ENCODE peak calls at places on chromosomes 12 and 14, in nine cellular contexts. M is Calu3; F is mammary epithelial cell; N is stomach; S is pancreas; R is cardiac muscle cell; G is CD8-positive, alpha-beta T cell; W is suprapubic skin; J is heart right ventricle. K is an unnamed sample.

GRCh38 chr12:2739832-2740641 is 54.7 kb upstream of the FKBP4 start:
- DNase-seq in M (peak; percentile 43), F (no peak), N (peak; percentile 35), S (no peak), R (peak; percentile 45), G (no peak), W (no peak), J (no peak), K (no peak)

GRCh38 chr12:114693532-114693931 is 9.6 kb upstream of the TBX3 start:
- DNase-seq in M (no peak), F (no peak), N (no peak), S (no peak), R (no peak), G (no peak), W (no peak), J (no peak), K (no peak)

GRCh38 chr12:123131291-123131831 is 19.5 kb downstream of the PITPNM2 start:
- DNase-seq in M (no peak), F (peak; percentile 88), N (no peak), S (no peak), R (no peak), G (no peak), W (no peak), J (no peak), K (no peak)

GRCh38 chr12:3594966-3595365 is 104.0 kb downstream of the PRMT8 start:
- DNase-seq in M (no peak), F (no peak), N (no peak), S (peak; percentile 27), R (no peak), G (no peak), W (no peak), J (no peak), K (no peak)

GRCh38 chr12:13835657-13836056 is 145.7 kb downstream of the GRIN2B start:
- DNase-seq in M (no peak), F (no peak), N (no peak), S (no peak), R (no peak), G (no peak), W (no peak), J (no peak), K (no peak)

GRCh38 chr14:59190372-59190771 is 1.9 kb downstream of the DAAM1 start:
- DNase-seq in M (peak; percentile 7), F (no peak), N (no peak), S (no peak), R (peak; percentile 57), G (no peak), W (no peak), J (peak; percentile 29), K (no peak)

GRCh38 chr14:91227183-91227628 is 17.3 kb downstream of the GPR68 start:
- DNase-seq in M (no peak), F (no peak), N (no peak), S (no peak), R (no peak), G (no peak), W (no peak), J (no peak), K (no peak)

GRCh38 chr12:125032466-125033152 is 32.6 kb upstream of the AACS start:
- DNase-seq in M (no peak), F (no peak), N (no peak), S (no peak), R (no peak), G (no peak), W (no peak), J (no peak), K (no peak)

GRCh38 chr14:77139540-77140342 is 1.9 kb downstream of the ZDHHC22 start:
- DNase-seq in M (peak; percentile 72), F (no peak), N (no peak), S (peak; percentile 78), R (peak; percentile 73), G (no peak), W (no peak), J (no peak), K (peak; percentile 2)

GRCh38 chr12:12399161-12399560 is 42.3 kb downstream of the BORCS5 start:
- DNase-seq in M (no peak), F (no peak), N (no peak), S (no peak), R (no peak), G (no peak), W (no peak), J (no peak), K (no peak)

GRCh38 chr12:12396727-12397126 is 39.8 kb downstream of the BORCS5 start:
- DNase-seq in M (no peak), F (no peak), N (no peak), S (no peak), R (no peak), G (no peak), W (no peak), J (no peak), K (no peak)

GRCh38 chr12:12399906-12400305 is 43.0 kb downstream of the BORCS5 start:
- DNase-seq in M (no peak), F (no peak), N (no peak), S (no peak), R (no peak), G (no peak), W (no peak), J (no peak), K (no peak)

GRCh38 chr12:12397184-12397583 is 40.3 kb downstream of the BORCS5 start:
- DNase-seq in M (no peak), F (no peak), N (no peak), S (no peak), R (no peak), G (no peak), W (no peak), J (no peak), K (no peak)

DNA sequence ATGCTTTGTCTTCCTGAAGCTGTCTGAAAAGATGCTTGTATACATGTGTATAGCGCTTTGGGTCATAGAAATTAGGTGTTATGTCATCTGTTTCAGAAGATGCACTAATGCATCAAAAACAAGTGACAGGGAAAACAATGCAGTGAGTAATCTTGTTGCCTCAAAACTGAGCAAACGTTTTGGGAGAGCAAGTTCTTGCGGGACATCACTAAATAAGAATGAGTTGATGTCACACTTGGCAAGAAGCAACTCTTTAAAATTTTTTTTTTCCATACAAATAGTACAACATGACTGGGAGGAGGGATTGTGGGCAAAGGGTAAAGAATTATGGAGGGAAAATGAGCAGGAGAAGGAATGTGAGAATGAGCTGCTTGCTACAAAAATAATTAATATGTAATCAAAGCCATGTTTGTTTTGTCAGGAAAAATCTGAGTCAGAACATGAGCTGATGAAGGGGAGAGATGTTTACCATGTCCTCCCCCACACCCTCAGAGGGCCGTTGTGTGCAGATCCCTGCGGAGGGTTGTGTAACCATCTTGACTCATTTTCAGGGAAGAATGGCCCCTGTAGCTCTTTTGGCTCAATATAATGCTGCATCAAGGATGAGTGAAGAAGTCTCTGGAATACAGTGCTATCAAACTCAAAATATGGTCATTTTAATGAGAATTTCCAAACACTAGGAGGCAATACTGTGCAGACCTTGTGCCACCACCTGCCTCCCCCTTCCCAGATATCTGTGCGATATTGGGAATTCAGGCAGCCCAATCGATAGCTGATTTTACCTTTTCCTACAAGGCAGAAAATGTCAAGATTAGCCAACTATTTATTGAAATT is 41.4 kb downstream of the BORCS5 start:
- DNase-seq in M (peak; percentile 77), F (peak; percentile 90), N (no peak), S (no peak), R (no peak), G (no peak), W (no peak), J (peak; percentile 48), K (no peak)
- TF ChIP-seq CTCF in M (no peak), F (no peak), N (peak; percentile 9), S (no peak), R (no peak), G (no peak), W (no peak), J (no peak), K (no peak)

GRCh38 chr12:116431677-116432300 is 127.4 kb upstream of the MAP1LC3B2 start:
- DNase-seq in M (no peak), F (no peak), N (no peak), S (no peak), R (no peak), G (no peak), W (no peak), J (no peak), K (no peak)
- TF ChIP-seq CTCF in M (no peak), F (no peak), N (no peak), S (no peak), R (no peak), G (no peak), W (no peak), J (no peak), K (no peak)

GRCh38 chr12:49626169-49626835 is 2.9 kb downstream of the PRPF40B start:
- DNase-seq in M (no peak), F (peak; percentile 53), N (no peak), S (no peak), R (no peak), G (no peak), W (no peak), J (no peak), K (no peak)
- TF ChIP-seq CTCF in M (no peak), F (no peak), N (no peak), S (no peak), R (peak; percentile 24), G (peak; percentile 28), W (no peak), J (no peak), K (no peak)

GRCh38 chr12:84506317-84506716 is 406.3 kb downstream of the SLC6A15 start:
- DNase-seq in M (no peak), F (no peak), N (no peak), S (no peak), R (no peak), G (no peak), W (no peak), J (no peak), K (no peak)

GRCh38 chr12:84507914-84508313 is 404.7 kb downstream of the SLC6A15 start:
- DNase-seq in M (no peak), F (no peak), N (no peak), S (no peak), R (no peak), G (no peak), W (no peak), J (peak; percentile 20), K (no peak)

GRCh38 chr12:84502180-84502857 is 410.3 kb downstream of the SLC6A15 start:
- DNase-seq in M (no peak), F (peak; percentile 69), N (no peak), S (no peak), R (no peak), G (no peak), W (no peak), J (no peak), K (no peak)

GRCh38 chr12:84508325-84508861 is 404.2 kb downstream of the SLC6A15 start:
- DNase-seq in M (peak; percentile 24), F (peak; percentile 88), N (no peak), S (no peak), R (no peak), G (no peak), W (no peak), J (peak; percentile 11), K (no peak)

DNA sequence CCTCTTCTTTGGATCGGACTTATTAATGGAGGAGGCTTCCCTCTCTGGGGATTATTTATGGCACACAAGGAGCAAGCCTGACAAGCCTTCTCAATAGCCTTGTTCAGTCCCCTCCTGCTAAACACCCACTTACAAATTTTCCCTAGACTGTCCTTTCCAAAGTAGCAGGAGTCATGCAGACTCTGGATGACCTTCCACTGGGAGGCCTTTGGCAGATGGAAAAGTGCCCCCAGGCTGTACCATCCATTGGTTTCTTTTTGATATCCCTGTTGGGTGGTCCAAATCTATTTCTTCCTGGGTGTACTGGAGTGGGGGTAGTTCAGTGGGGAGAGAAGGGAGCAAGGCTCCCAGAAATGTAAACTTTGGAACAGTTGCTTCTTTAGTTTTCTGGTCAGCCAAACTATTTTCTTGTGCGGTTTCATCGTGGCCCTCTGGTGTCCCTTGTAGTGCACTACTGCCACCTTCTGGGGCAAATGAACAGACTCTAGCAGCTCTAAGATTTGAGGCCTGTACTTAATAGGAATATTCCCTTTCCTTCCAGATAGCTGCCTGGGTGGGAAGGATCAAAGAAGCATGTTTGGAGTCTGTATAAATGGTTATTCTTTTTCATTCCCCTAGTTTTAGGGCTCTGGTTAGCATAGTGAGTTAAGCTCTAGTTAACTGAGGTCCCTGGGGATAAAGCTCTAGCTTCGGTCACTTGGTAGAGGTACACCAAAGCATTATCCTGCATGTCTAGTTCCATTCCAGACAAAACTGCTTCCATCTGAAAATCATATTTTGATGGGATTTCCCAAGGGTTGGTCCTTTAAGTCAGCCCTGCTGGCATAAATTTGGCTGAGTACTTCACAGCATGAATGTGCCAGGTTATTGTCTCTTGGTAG is 409.5 kb downstream of the SLC6A15 start:
- DNase-seq in M (peak; percentile 63), F (peak; percentile 66), N (peak; percentile 30), S (no peak), R (peak; percentile 49), G (no peak), W (no peak), J (peak; percentile 33), K (no peak)
- TF ChIP-seq CTCF in M (peak; percentile 62), F (peak; percentile 56), N (peak; percentile 11), S (peak; percentile 24), R (peak; percentile 75), G (no peak), W (peak; percentile 15), J (peak; percentile 53), K (no peak)